ENCODE peak calls at places on chromosomes 1 and 21, in nine cellular contexts. One of them, this sample, is unnamed.

GRCh38 chr1:173474097-173474779 is 2.9 kb upstream of the PRDX6 start:
- DNase-seq in AG08396: no peak
- DNase-seq in endothelial cell of umbilical vein: no peak
- DNase-seq in dermis microvascular lymphatic vessel endothelial cell: no peak
- DNase-seq in IMR-90: peak
- DNase-seq in WTC11: no peak
- DNase-seq in mesothelial cell of epicardium: no peak
- DNase-seq in fibroblast of lung: no peak
- DNase-seq in pancreas: no peak
- DNase-seq in this sample: no peak

GRCh38 chr1:234745844-234746797 is 136.1 kb upstream of the IRF2BP2 start:
- DNase-seq in AG08396: peak
- DNase-seq in endothelial cell of umbilical vein: peak
- DNase-seq in dermis microvascular lymphatic vessel endothelial cell: no peak
- DNase-seq in IMR-90: peak
- DNase-seq in WTC11: no peak
- DNase-seq in mesothelial cell of epicardium: no peak
- DNase-seq in fibroblast of lung: no peak
- DNase-seq in pancreas: no peak
- DNase-seq in this sample: no peak

GRCh38 chr1:37621326-37621870 is 13.3 kb downstream of the RSPO1 start:
- DNase-seq in AG08396: no peak
- DNase-seq in endothelial cell of umbilical vein: no peak
- DNase-seq in dermis microvascular lymphatic vessel endothelial cell: no peak
- DNase-seq in IMR-90: no peak
- DNase-seq in WTC11: no peak
- DNase-seq in mesothelial cell of epicardium: no peak
- DNase-seq in fibroblast of lung: no peak
- DNase-seq in pancreas: no peak
- DNase-seq in this sample: no peak

GRCh38 chr1:153697191-153697872 is 18.8 kb downstream of the NPR1 start:
- DNase-seq in AG08396: no peak
- DNase-seq in endothelial cell of umbilical vein: peak
- DNase-seq in dermis microvascular lymphatic vessel endothelial cell: no peak
- DNase-seq in IMR-90: no peak
- DNase-seq in WTC11: peak
- DNase-seq in mesothelial cell of epicardium: peak
- DNase-seq in fibroblast of lung: peak
- DNase-seq in pancreas: peak
- DNase-seq in this sample: no peak

GRCh38 chr21:22791986-22792560 is 1793.9 kb downstream of the NCAM2 start:
- DNase-seq in AG08396: peak
- DNase-seq in endothelial cell of umbilical vein: peak
- DNase-seq in dermis microvascular lymphatic vessel endothelial cell: peak
- DNase-seq in IMR-90: peak
- DNase-seq in WTC11: no peak
- DNase-seq in mesothelial cell of epicardium: no peak
- DNase-seq in fibroblast of lung: peak
- DNase-seq in pancreas: peak
- DNase-seq in this sample: peak

GRCh38 chr1:77421504-77422233 is 139.8 kb downstream of the AK5 start:
- DNase-seq in AG08396: no peak
- DNase-seq in endothelial cell of umbilical vein: no peak
- DNase-seq in dermis microvascular lymphatic vessel endothelial cell: no peak
- DNase-seq in IMR-90: no peak
- DNase-seq in WTC11: no peak
- DNase-seq in mesothelial cell of epicardium: no peak
- DNase-seq in fibroblast of lung: no peak
- DNase-seq in pancreas: no peak
- DNase-seq in this sample: no peak

GRCh38 chr1:57162607-57163235 is 196.9 kb upstream of the C8B start:
- DNase-seq in AG08396: no peak
- DNase-seq in endothelial cell of umbilical vein: no peak
- DNase-seq in dermis microvascular lymphatic vessel endothelial cell: no peak
- DNase-seq in IMR-90: no peak
- DNase-seq in WTC11: no peak
- DNase-seq in mesothelial cell of epicardium: no peak
- DNase-seq in fibroblast of lung: no peak
- DNase-seq in pancreas: peak
- DNase-seq in this sample: peak

GRCh38 chr1:26408604-26409003 is 2.0 kb upstream of the LIN28A start:
- DNase-seq in AG08396: peak
- DNase-seq in endothelial cell of umbilical vein: peak
- DNase-seq in dermis microvascular lymphatic vessel endothelial cell: peak
- DNase-seq in IMR-90: peak
- DNase-seq in WTC11: peak
- DNase-seq in mesothelial cell of epicardium: peak
- DNase-seq in fibroblast of lung: peak
- DNase-seq in pancreas: peak
- DNase-seq in this sample: peak

GRCh38 chr21:33011462-33011861 is 14.3 kb upstream of the OLIG2 start:
- DNase-seq in AG08396: peak
- DNase-seq in endothelial cell of umbilical vein: no peak
- DNase-seq in dermis microvascular lymphatic vessel endothelial cell: no peak
- DNase-seq in IMR-90: peak
- DNase-seq in WTC11: no peak
- DNase-seq in mesothelial cell of epicardium: no peak
- DNase-seq in fibroblast of lung: peak
- DNase-seq in pancreas: no peak
- DNase-seq in this sample: no peak

GRCh38 chr1:54965624-54966340 is 14.6 kb upstream of the TMEM61 start:
- DNase-seq in AG08396: peak
- DNase-seq in endothelial cell of umbilical vein: peak
- DNase-seq in dermis microvascular lymphatic vessel endothelial cell: peak
- DNase-seq in IMR-90: peak
- DNase-seq in WTC11: no peak
- DNase-seq in mesothelial cell of epicardium: no peak
- DNase-seq in fibroblast of lung: peak
- DNase-seq in pancreas: no peak
- DNase-seq in this sample: no peak

This sample was measured in globus pallidus.